ENCODE peak calls at places on chromosomes 5 and 9, in five cellular contexts. C, G, W, Z and X are unnamed samples.

GRCh38 chr9:92501671-92502393 is 19.5 kb upstream of the ASPN start:
- DNase-seq in Z (no peak), C (no peak), W (no peak), G (peak), X (peak)

GRCh38 chr9:128419061-128419925 is 1.4 kb upstream of the CERCAM start:
- DNase-seq in G (peak), Z (no peak), C (no peak), W (no peak), X (no peak)

GRCh38 chr5:160209917-160210316 is 19.4 kb upstream of the FABP6 start:
- DNase-seq in W (no peak), Z (no peak), C (no peak), G (no peak), X (no peak)

GRCh38 chr9:72474676-72475075 is 46.7 kb upstream of the TMC1 start:
- DNase-seq in Z (no peak), C (no peak), W (no peak), G (no peak), X (no peak)

GRCh38 chr5:150122536-150123481 is 32.8 kb downstream of the PDGFRB start:
- DNase-seq in Z (peak), G (no peak), C (no peak), W (no peak), X (peak)

GRCh38 chr5:7881816-7882215 is 12.9 kb downstream of the MTRR start:
- DNase-seq in W (no peak), Z (no peak), C (no peak), G (no peak), X (no peak)

GRCh38 chr9:16708638-16709435 is 161.6 kb downstream of the BNC2 start:
- DNase-seq in W (no peak), G (no peak), C (no peak), Z (no peak), X (no peak)

GRCh38 chr5:124744170-124744911 is 2.1 kb downstream of the ZNF608 start:
- DNase-seq in Z (peak), G (no peak), C (no peak), W (no peak), X (peak)

GRCh38 chr5:31470608-31471007 is 61.3 kb downstream of the DROSHA start:
- DNase-seq in G (no peak), Z (no peak), C (no peak), W (no peak), X (peak)

GRCh38 chr9:92564479-92564878 is 28.7 kb upstream of the ECM2 start:
- DNase-seq in W (no peak), C (no peak), Z (no peak), G (no peak), X (no peak)

GRCh38 chr9:114413909-114414308 is 26.1 kb upstream of the AKNA start:
- DNase-seq in C (no peak), G (no peak), Z (no peak), W (no peak), X (no peak)

GRCh38 chr5:31197183-31197582 is 3.7 kb downstream of the CDH6 start:
- DNase-seq in C (no peak), G (no peak), W (no peak), Z (no peak), X (no peak)

GRCh38 chr9:87894998-87895625 is 12.4 kb downstream of the SPATA31E1 start:
- DNase-seq in C (no peak), W (no peak), Z (no peak), G (peak), X (no peak)